ENCODE peak calls at places on chromosome 11, in ten cellular contexts. One of them, this sample, is unnamed.

GRCh38 chr11:128464878-128465277 is 122.5 kb downstream of the ETS1 start:
- DNase-seq in fibroblast of the aortic adventitia: no peak
- DNase-seq in CD8-positive, alpha-beta T cell: no peak
- DNase-seq in omental fat pad: no peak
- DNase-seq in astrocyte of the spinal cord: no peak
- DNase-seq in cardiac muscle cell: no peak
- DNase-seq in mucosa of descending colon: no peak
- DNase-seq in body of pancreas: no peak
- DNase-seq in HFF-Myc: no peak
- DNase-seq in heart right ventricle: no peak
- DNase-seq in this sample: no peak

GRCh38 chr11:34671946-34672345 is 51.1 kb downstream of the EHF start:
- DNase-seq in fibroblast of the aortic adventitia: no peak
- DNase-seq in CD8-positive, alpha-beta T cell: no peak
- DNase-seq in mucosa of descending colon: no peak
- DNase-seq in astrocyte of the spinal cord: no peak
- DNase-seq in body of pancreas: no peak
- DNase-seq in omental fat pad: no peak
- DNase-seq in HFF-Myc: no peak
- DNase-seq in cardiac muscle cell: no peak
- DNase-seq in heart right ventricle: no peak
- DNase-seq in this sample: no peak

GRCh38 chr11:18956630-18957029 is 17.4 kb upstream of the MRGPRX1 start:
- DNase-seq in cardiac muscle cell: no peak
- DNase-seq in astrocyte of the spinal cord: no peak
- DNase-seq in CD8-positive, alpha-beta T cell: no peak
- DNase-seq in body of pancreas: no peak
- DNase-seq in HFF-Myc: no peak
- DNase-seq in heart right ventricle: no peak
- DNase-seq in fibroblast of the aortic adventitia: no peak
- DNase-seq in omental fat pad: no peak
- DNase-seq in mucosa of descending colon: no peak
- DNase-seq in this sample: no peak

GRCh38 chr11:118087933-118088332 is 1.2 kb upstream of the SMIM35 start:
- DNase-seq in astrocyte of the spinal cord: no peak
- DNase-seq in CD8-positive, alpha-beta T cell: no peak
- DNase-seq in heart right ventricle: no peak
- DNase-seq in HFF-Myc: no peak
- DNase-seq in omental fat pad: no peak
- DNase-seq in mucosa of descending colon: no peak
- DNase-seq in fibroblast of the aortic adventitia: no peak
- DNase-seq in body of pancreas: no peak
- DNase-seq in cardiac muscle cell: no peak
- DNase-seq in this sample: no peak

GRCh38 chr11:130817608-130817944 is 98.7 kb downstream of the SNX19 start:
- DNase-seq in cardiac muscle cell: no peak
- DNase-seq in HFF-Myc: no peak
- DNase-seq in fibroblast of the aortic adventitia: peak; percentile 74
- DNase-seq in astrocyte of the spinal cord: peak; percentile 72
- DNase-seq in omental fat pad: no peak
- DNase-seq in CD8-positive, alpha-beta T cell: no peak
- DNase-seq in mucosa of descending colon: no peak
- DNase-seq in body of pancreas: no peak
- DNase-seq in heart right ventricle: no peak
- DNase-seq in this sample: no peak

GRCh38 chr11:10674440-10674855 is 19.1 kb downstream of the IRAG1 start:
- DNase-seq in fibroblast of the aortic adventitia: peak; percentile 51
- DNase-seq in HFF-Myc: no peak
- DNase-seq in cardiac muscle cell: no peak
- DNase-seq in CD8-positive, alpha-beta T cell: no peak
- DNase-seq in astrocyte of the spinal cord: no peak
- DNase-seq in mucosa of descending colon: no peak
- DNase-seq in omental fat pad: no peak
- DNase-seq in body of pancreas: no peak
- DNase-seq in heart right ventricle: no peak
- DNase-seq in this sample: no peak

GRCh38 chr11:57392421-57393105 is 2.1 kb upstream of the PRG2 start:
- DNase-seq in HFF-Myc: no peak
- DNase-seq in body of pancreas: no peak
- DNase-seq in fibroblast of the aortic adventitia: no peak
- DNase-seq in mucosa of descending colon: no peak
- DNase-seq in CD8-positive, alpha-beta T cell: no peak
- DNase-seq in heart right ventricle: no peak
- DNase-seq in cardiac muscle cell: no peak
- DNase-seq in astrocyte of the spinal cord: no peak
- DNase-seq in omental fat pad: no peak
- DNase-seq in this sample: no peak

GRCh38 chr11:35159111-35159510 is 20.1 kb downstream of the CD44 start:
- DNase-seq in fibroblast of the aortic adventitia: no peak
- DNase-seq in astrocyte of the spinal cord: no peak
- DNase-seq in body of pancreas: no peak
- DNase-seq in cardiac muscle cell: no peak
- DNase-seq in CD8-positive, alpha-beta T cell: no peak
- DNase-seq in omental fat pad: no peak
- DNase-seq in heart right ventricle: no peak
- DNase-seq in mucosa of descending colon: no peak
- DNase-seq in HFF-Myc: no peak
- DNase-seq in this sample: no peak

GRCh38 chr11:86955674-86956522 is 703 bp upstream of the FZD4 start:
- DNase-seq in astrocyte of the spinal cord: peak; percentile 77
- DNase-seq in HFF-Myc: peak; percentile 21
- DNase-seq in CD8-positive, alpha-beta T cell: peak; percentile 14
- DNase-seq in fibroblast of the aortic adventitia: peak; percentile 73
- DNase-seq in mucosa of descending colon: peak; percentile 83
- DNase-seq in heart right ventricle: peak; percentile 89
- DNase-seq in body of pancreas: peak; percentile 85
- DNase-seq in cardiac muscle cell: peak; percentile 94
- DNase-seq in omental fat pad: no peak
- DNase-seq in this sample: peak; percentile 75

GRCh38 chr11:97974798-97975498 is 1045.8 kb upstream of the CNTN5 start:
- DNase-seq in fibroblast of the aortic adventitia: no peak
- DNase-seq in heart right ventricle: no peak
- DNase-seq in cardiac muscle cell: no peak
- DNase-seq in body of pancreas: no peak
- DNase-seq in CD8-positive, alpha-beta T cell: no peak
- DNase-seq in mucosa of descending colon: no peak
- DNase-seq in HFF-Myc: no peak
- DNase-seq in omental fat pad: no peak
- DNase-seq in astrocyte of the spinal cord: no peak
- DNase-seq in this sample: no peak

GRCh38 chr11:129785383-129786111 is 30.1 kb upstream of the TMEM45B start:
- DNase-seq in fibroblast of the aortic adventitia: peak; percentile 55
- DNase-seq in cardiac muscle cell: no peak
- DNase-seq in CD8-positive, alpha-beta T cell: no peak
- DNase-seq in body of pancreas: no peak
- DNase-seq in HFF-Myc: no peak
- DNase-seq in omental fat pad: no peak
- DNase-seq in mucosa of descending colon: no peak
- DNase-seq in astrocyte of the spinal cord: no peak
- DNase-seq in heart right ventricle: no peak
- DNase-seq in this sample: no peak

GRCh38 chr11:57430946-57431345 is 4.0 kb upstream of the SLC43A3 start:
- DNase-seq in astrocyte of the spinal cord: no peak
- DNase-seq in omental fat pad: no peak
- DNase-seq in CD8-positive, alpha-beta T cell: no peak
- DNase-seq in mucosa of descending colon: no peak
- DNase-seq in body of pancreas: no peak
- DNase-seq in fibroblast of the aortic adventitia: no peak
- DNase-seq in HFF-Myc: no peak
- DNase-seq in cardiac muscle cell: no peak
- DNase-seq in heart right ventricle: no peak
- DNase-seq in this sample: no peak

GRCh38 chr11:108754901-108755625 is 90.2 kb downstream of the DDX10 start:
- DNase-seq in mucosa of descending colon: no peak
- DNase-seq in heart right ventricle: peak; percentile 7
- DNase-seq in cardiac muscle cell: no peak
- DNase-seq in body of pancreas: no peak
- DNase-seq in omental fat pad: no peak
- DNase-seq in CD8-positive, alpha-beta T cell: no peak
- DNase-seq in HFF-Myc: no peak
- DNase-seq in astrocyte of the spinal cord: peak; percentile 43
- DNase-seq in fibroblast of the aortic adventitia: peak; percentile 55
- DNase-seq in this sample: no peak

GRCh38 chr11:126716456-126717083 is 284.0 kb downstream of the KIRREL3 start:
- DNase-seq in CD8-positive, alpha-beta T cell: peak; percentile 17
- DNase-seq in fibroblast of the aortic adventitia: peak; percentile 31
- DNase-seq in astrocyte of the spinal cord: peak; percentile 42
- DNase-seq in mucosa of descending colon: no peak
- DNase-seq in body of pancreas: peak; percentile 65
- DNase-seq in cardiac muscle cell: peak; percentile 43
- DNase-seq in omental fat pad: peak; percentile 43
- DNase-seq in HFF-Myc: peak; percentile 16
- DNase-seq in heart right ventricle: peak; percentile 17
- DNase-seq in this sample: peak; percentile 72

GRCh38 chr11:118597556-118597955 is 9.9 kb upstream of the PHLDB1 start:
- DNase-seq in HFF-Myc: no peak
- DNase-seq in fibroblast of the aortic adventitia: no peak
- DNase-seq in heart right ventricle: no peak
- DNase-seq in body of pancreas: no peak
- DNase-seq in astrocyte of the spinal cord: no peak
- DNase-seq in omental fat pad: no peak
- DNase-seq in mucosa of descending colon: no peak
- DNase-seq in cardiac muscle cell: no peak
- DNase-seq in CD8-positive, alpha-beta T cell: no peak
- DNase-seq in this sample: no peak

GRCh38 chr11:120130176-120130980 is 7.5 kb downstream of the TRIM29 start:
- DNase-seq in mucosa of descending colon: peak; percentile 38
- DNase-seq in heart right ventricle: no peak
- DNase-seq in CD8-positive, alpha-beta T cell: no peak
- DNase-seq in cardiac muscle cell: no peak
- DNase-seq in HFF-Myc: no peak
- DNase-seq in astrocyte of the spinal cord: no peak
- DNase-seq in fibroblast of the aortic adventitia: no peak
- DNase-seq in omental fat pad: no peak
- DNase-seq in body of pancreas: no peak
- DNase-seq in this sample: peak; percentile 3
- TF ChIP-seq CTCF in mucosa of descending colon: no peak
- TF ChIP-seq CTCF in heart right ventricle: no peak
- TF ChIP-seq CTCF in CD8-positive, alpha-beta T cell: no peak
- TF ChIP-seq CTCF in cardiac muscle cell: no peak
- TF ChIP-seq CTCF in HFF-Myc: no peak
- TF ChIP-seq CTCF in astrocyte of the spinal cord: no peak
- TF ChIP-seq CTCF in fibroblast of the aortic adventitia: no peak
- TF ChIP-seq CTCF in omental fat pad: no peak
- TF ChIP-seq CTCF in body of pancreas: no peak
- TF ChIP-seq CTCF in this sample: no peak

DNA sequence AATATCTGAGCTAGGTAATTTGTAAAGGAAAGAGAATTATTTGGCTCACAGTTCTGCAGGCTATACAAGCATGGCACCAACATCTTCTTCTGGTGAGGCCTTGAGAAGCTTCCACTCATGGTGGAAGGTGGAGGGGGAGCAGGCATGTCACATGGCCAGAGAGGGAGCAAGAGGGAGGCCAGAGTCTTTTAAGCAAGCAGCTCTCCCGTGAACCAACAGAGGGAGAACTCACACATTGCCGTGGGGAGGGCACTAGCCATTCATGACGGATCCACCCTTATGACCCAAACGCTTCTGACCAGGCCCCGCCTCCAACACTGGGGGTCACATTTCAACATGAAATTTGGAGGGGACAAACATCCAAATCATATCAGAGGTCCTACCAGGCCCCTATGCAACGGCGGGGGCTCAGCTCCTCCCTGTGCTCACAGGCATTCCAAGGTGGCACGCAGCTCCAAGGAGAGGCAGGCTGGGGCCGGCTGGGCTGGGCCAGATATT is 4.6 kb downstream of the C11orf96 start:
- DNase-seq in heart right ventricle: peak; percentile 24
- DNase-seq in CD8-positive, alpha-beta T cell: no peak
- DNase-seq in cardiac muscle cell: peak; percentile 52
- DNase-seq in omental fat pad: no peak
- DNase-seq in mucosa of descending colon: no peak
- DNase-seq in astrocyte of the spinal cord: no peak
- DNase-seq in HFF-Myc: no peak
- DNase-seq in fibroblast of the aortic adventitia: no peak
- DNase-seq in body of pancreas: no peak
- DNase-seq in this sample: no peak
- TF ChIP-seq CTCF in heart right ventricle: peak; percentile 44
- TF ChIP-seq CTCF in CD8-positive, alpha-beta T cell: no peak
- TF ChIP-seq CTCF in cardiac muscle cell: peak; percentile 50
- TF ChIP-seq CTCF in omental fat pad: no peak
- TF ChIP-seq CTCF in mucosa of descending colon: no peak
- TF ChIP-seq CTCF in astrocyte of the spinal cord: peak; percentile 30
- TF ChIP-seq CTCF in HFF-Myc: peak; percentile 22
- TF ChIP-seq CTCF in fibroblast of the aortic adventitia: peak; percentile 39
- TF ChIP-seq CTCF in body of pancreas: no peak
- TF ChIP-seq CTCF in this sample: no peak

GRCh38 chr11:134687548-134687947 is 275.5 kb upstream of the B3GAT1 start:
- DNase-seq in heart right ventricle: no peak
- DNase-seq in body of pancreas: no peak
- DNase-seq in cardiac muscle cell: no peak
- DNase-seq in fibroblast of the aortic adventitia: no peak
- DNase-seq in mucosa of descending colon: no peak
- DNase-seq in omental fat pad: no peak
- DNase-seq in CD8-positive, alpha-beta T cell: no peak
- DNase-seq in HFF-Myc: no peak
- DNase-seq in astrocyte of the spinal cord: no peak
- DNase-seq in this sample: no peak
- TF ChIP-seq CTCF in heart right ventricle: no peak
- TF ChIP-seq CTCF in body of pancreas: no peak
- TF ChIP-seq CTCF in cardiac muscle cell: no peak
- TF ChIP-seq CTCF in fibroblast of the aortic adventitia: no peak
- TF ChIP-seq CTCF in mucosa of descending colon: no peak
- TF ChIP-seq CTCF in omental fat pad: no peak
- TF ChIP-seq CTCF in CD8-positive, alpha-beta T cell: no peak
- TF ChIP-seq CTCF in HFF-Myc: no peak
- TF ChIP-seq CTCF in astrocyte of the spinal cord: no peak
- TF ChIP-seq CTCF in this sample: no peak

GRCh38 chr11:786235-787083 is 3.4 kb downstream of the CEND1 start:
- DNase-seq in HFF-Myc: no peak
- DNase-seq in astrocyte of the spinal cord: no peak
- DNase-seq in CD8-positive, alpha-beta T cell: no peak
- DNase-seq in mucosa of descending colon: no peak
- DNase-seq in omental fat pad: no peak
- DNase-seq in body of pancreas: no peak
- DNase-seq in heart right ventricle: no peak
- DNase-seq in cardiac muscle cell: no peak
- DNase-seq in fibroblast of the aortic adventitia: no peak
- DNase-seq in this sample: no peak

GRCh38 chr11:789951-790350 is at the start of gene CEND1:
- DNase-seq in heart right ventricle: no peak
- DNase-seq in HFF-Myc: no peak
- DNase-seq in omental fat pad: no peak
- DNase-seq in mucosa of descending colon: no peak
- DNase-seq in fibroblast of the aortic adventitia: peak; percentile 57
- DNase-seq in body of pancreas: no peak
- DNase-seq in cardiac muscle cell: no peak
- DNase-seq in astrocyte of the spinal cord: peak; percentile 38
- DNase-seq in CD8-positive, alpha-beta T cell: peak; percentile 35
- DNase-seq in this sample: no peak

GRCh38 chr11:788953-789940 is 643 bp downstream of the CEND1 start:
- DNase-seq in fibroblast of the aortic adventitia: no peak
- DNase-seq in mucosa of descending colon: no peak
- DNase-seq in CD8-positive, alpha-beta T cell: no peak
- DNase-seq in omental fat pad: no peak
- DNase-seq in astrocyte of the spinal cord: no peak
- DNase-seq in HFF-Myc: no peak
- DNase-seq in body of pancreas: no peak
- DNase-seq in heart right ventricle: no peak
- DNase-seq in cardiac muscle cell: no peak
- DNase-seq in this sample: no peak

GRCh38 chr11:787084-787675 is 2.7 kb downstream of the CEND1 start:
- DNase-seq in heart right ventricle: no peak
- DNase-seq in fibroblast of the aortic adventitia: no peak
- DNase-seq in omental fat pad: no peak
- DNase-seq in astrocyte of the spinal cord: no peak
- DNase-seq in CD8-positive, alpha-beta T cell: no peak
- DNase-seq in HFF-Myc: no peak
- DNase-seq in mucosa of descending colon: no peak
- DNase-seq in cardiac muscle cell: no peak
- DNase-seq in body of pancreas: no peak
- DNase-seq in this sample: no peak

GRCh38 chr11:788009-788640 is 1.8 kb downstream of the CEND1 start:
- DNase-seq in HFF-Myc: no peak
- DNase-seq in CD8-positive, alpha-beta T cell: no peak
- DNase-seq in cardiac muscle cell: no peak
- DNase-seq in body of pancreas: no peak
- DNase-seq in astrocyte of the spinal cord: no peak
- DNase-seq in heart right ventricle: no peak
- DNase-seq in omental fat pad: no peak
- DNase-seq in fibroblast of the aortic adventitia: no peak
- DNase-seq in mucosa of descending colon: no peak
- DNase-seq in this sample: no peak
- TF ChIP-seq CTCF in HFF-Myc: no peak
- TF ChIP-seq CTCF in CD8-positive, alpha-beta T cell: no peak
- TF ChIP-seq CTCF in cardiac muscle cell: no peak
- TF ChIP-seq CTCF in body of pancreas: no peak
- TF ChIP-seq CTCF in astrocyte of the spinal cord: no peak
- TF ChIP-seq CTCF in heart right ventricle: no peak
- TF ChIP-seq CTCF in omental fat pad: no peak
- TF ChIP-seq CTCF in fibroblast of the aortic adventitia: peak; percentile 9
- TF ChIP-seq CTCF in mucosa of descending colon: no peak
- TF ChIP-seq CTCF in this sample: no peak

This sample was measured in mesothelial cell of epicardium.